ENCODE peak calls at places on chromosomes 1 and 21, in seven cellular contexts. D is HTR-8/SVneo, N is WTC11, O is hypothalamus, X is RCC 7860, Q is dermis blood vessel endothelial cell, H is endodermal cell. G is an unnamed sample.

GRCh38 chr1:178724734-178725602 is at the start of gene RALGPS2:
- DNase-seq in D (peak), N (peak), O (peak), X (peak), Q (peak), H (peak), G (peak)

GRCh38 chr21:45982256-45982757 is 737 bp downstream of the COL6A1 start:
- DNase-seq in D (no peak), N (peak), O (no peak), X (no peak), Q (no peak), H (no peak), G (peak)

GRCh38 chr1:64623750-64624445 is 121.0 kb upstream of the RAVER2 start:
- DNase-seq in D (no peak), N (no peak), O (no peak), X (peak), Q (peak), H (no peak), G (no peak)

GRCh38 chr1:23013657-23014056 is 2.0 kb downstream of the TEX46 start:
- DNase-seq in D (no peak), N (no peak), O (no peak), X (peak), Q (no peak), H (peak), G (no peak)

GRCh38 chr1:38376577-38376976 is 330.0 kb upstream of the POU3F1 start:
- DNase-seq in D (no peak), N (no peak), O (no peak), X (no peak), Q (no peak), H (no peak), G (no peak)

GRCh38 chr1:11654571-11655262 is at the start of gene FBXO44:
- DNase-seq in D (peak), N (peak), O (peak), X (no peak), Q (peak), H (peak), G (no peak)

GRCh38 chr1:186002426-186002825 is 268.2 kb downstream of the HMCN1 start:
- DNase-seq in D (no peak), N (no peak), O (no peak), X (no peak), Q (no peak), H (no peak), G (no peak)

GRCh38 chr1:200917291-200917817 is 22.7 kb downstream of the INAVA start:
- DNase-seq in D (no peak), N (no peak), O (no peak), X (no peak), Q (no peak), H (no peak), G (no peak)

GRCh38 chr21:15592271-15592860 is 137.4 kb upstream of the USP25 start:
- DNase-seq in D (peak), N (no peak), O (no peak), X (peak), Q (peak), H (no peak), G (no peak)

GRCh38 chr1:243542726-243543415 is 287.0 kb downstream of the SDCCAG8 start:
- DNase-seq in D (no peak), N (no peak), O (no peak), X (no peak), Q (peak), H (no peak), G (no peak)

GRCh38 chr1:206723500-206724472 is 39.1 kb downstream of the MAPKAPK2 start:
- DNase-seq in D (peak), N (no peak), O (no peak), X (peak), Q (no peak), H (peak), G (peak)

GRCh38 chr1:54981466-54981865 is 1.0 kb downstream of the TMEM61 start:
- DNase-seq in D (no peak), N (no peak), O (no peak), X (no peak), Q (no peak), H (no peak), G (no peak)

GRCh38 chr1:170593173-170593572 is 61.2 kb downstream of the GORAB start:
- DNase-seq in D (no peak), N (no peak), O (no peak), X (no peak), Q (no peak), H (no peak), G (no peak)

GRCh38 chr1:216793303-216793702 is 70.1 kb upstream of the ESRRG start:
- DNase-seq in D (no peak), N (no peak), O (no peak), X (no peak), Q (no peak), H (peak), G (no peak)

GRCh38 chr21:29130234-29130993 is at the start of gene MAP3K7CL:
- DNase-seq in D (peak), N (no peak), O (no peak), X (peak), Q (no peak), H (no peak), G (peak)

GRCh38 chr1:26784023-26784871 is 3.5 kb upstream of the PIGV start:
- DNase-seq in D (no peak), N (peak), O (peak), X (peak), Q (peak), H (peak), G (peak)

GRCh38 chr1:147177611-147178370 is 5.5 kb upstream of the PRKAB2 start:
- DNase-seq in D (no peak), N (no peak), O (no peak), X (no peak), Q (peak), H (no peak), G (peak)

GRCh38 chr1:153174624-153175023 is 23.9 kb upstream of the SPRR2G start:
- DNase-seq in D (no peak), N (no peak), O (no peak), X (no peak), Q (no peak), H (no peak), G (no peak)

G was measured in tibial artery.